ENCODE peak calls at places on chromosome 10, in eight cellular contexts. T is aorta, X is adrenal gland, Z is tibial artery, G is GM12878, J is fibroblast of lung, U is endothelial cell of umbilical vein, Q is mucosa of descending colon. H is an unnamed sample. For H3K4me1, the result is how much of the 10 kb centered on the place peaks cover.

GRCh38 chr10:62025901-62026879 is 124.7 kb downstream of the ARID5B start:
- DNase-seq in Q (no peak), G (no peak), Z (no peak), U (no peak), X (no peak), J (no peak), T (no peak), H (no peak)

GRCh38 chr10:13844651-13845050 is 257.9 kb downstream of the PRPF18 start:
- DNase-seq in T (no peak), U (peak), Q (no peak), Z (no peak), G (no peak), X (no peak), J (no peak), H (no peak)

GRCh38 chr10:34581871-34582532 is 233.1 kb downstream of the PARD3 start:
- DNase-seq in U (peak), G (no peak), J (peak), X (no peak), T (no peak), Z (no peak), Q (no peak), H (no peak)

GRCh38 chr10:42594246-42594650 is 44.1 kb downstream of the ZNF33B start:
- DNase-seq in U (no peak), Q (no peak), T (no peak), G (no peak), Z (no peak), X (no peak), J (peak), H (no peak)

GRCh38 chr10:24363070-24363469 is 154.1 kb downstream of the KIAA1217 start:
- DNase-seq in T (no peak), G (no peak), J (peak), U (no peak), Q (no peak), X (no peak), Z (no peak), H (peak)

GRCh38 chr10:128077155-128077875 is 48.9 kb downstream of the MKI67 start:
- DNase-seq in U (no peak), J (no peak), G (no peak), Q (no peak), X (no peak), T (peak), Z (no peak), H (no peak)

GRCh38 chr10:128545216-128545615 is 419.0 kb upstream of the MKI67 start:
- DNase-seq in T (no peak), G (no peak), J (no peak), Q (no peak), U (no peak), Z (no peak), X (no peak), H (no peak)

GRCh38 chr10:46558411-46559185 is 2.1 kb upstream of the GPRIN2 start:
- DNase-seq in Z (peak), Q (no peak), J (no peak), X (no peak), T (peak), G (no peak), U (no peak), H (peak)

GRCh38 chr10:99387541-99387940 is 42.9 kb downstream of the GOT1 start:
- DNase-seq in X (no peak), G (no peak), U (no peak), Z (no peak), T (no peak), Q (no peak), J (no peak), H (no peak)

GRCh38 chr10:105952153-105952552 is 1212.4 kb downstream of the SORCS1 start:
- DNase-seq in X (no peak), J (peak), Q (no peak), Z (no peak), T (no peak), U (no peak), G (peak), H (no peak)

GRCh38 chr10:61628875-61629513 is 33.7 kb upstream of the CABCOCO1 start:
- DNase-seq in U (peak), X (no peak), J (peak), Q (no peak), Z (no peak), T (no peak), G (no peak), H (peak)

GRCh38 chr10:120873741-120874140 is 22.6 kb downstream of the WDR11 start:
- DNase-seq in Z (no peak), U (no peak), G (no peak), X (no peak), Q (no peak), J (no peak), T (no peak), H (no peak)

GRCh38 chr10:11443468-11444147 is 167.8 kb downstream of the USP6NL start:
- DNase-seq in Q (no peak), Z (no peak), U (no peak), J (no peak), X (no peak), G (no peak), T (no peak), H (no peak)

GRCh38 chr10:84522612-84523462 is 194.4 kb downstream of the CCSER2 start:
- DNase-seq in G (no peak), Q (no peak), T (no peak), Z (no peak), J (no peak), U (peak), X (no peak), H (no peak)

GRCh38 chr10:25398680-25399079 is 223.9 kb downstream of the GPR158 start:
- DNase-seq in Z (no peak), J (no peak), T (no peak), U (no peak), G (no peak), X (no peak), Q (no peak), H (no peak)

GRCh38 chr10:16999665-17000451 is 129.8 kb downstream of the CUBN start:
- DNase-seq in J (peak), Z (peak), G (no peak), U (no peak), X (no peak), T (no peak), Q (no peak), H (no peak)

GRCh38 chr10:121454776-121455175 is 143.5 kb downstream of the FGFR2 start:
- DNase-seq in X (no peak), J (no peak), Q (no peak), U (no peak), T (no peak), G (no peak), Z (no peak), H (no peak)

GRCh38 chr10:32963102-32963501 is 5.1 kb upstream of the ITGB1 start:
- DNase-seq in X (no peak), Q (no peak), U (peak), J (peak), G (no peak), Z (no peak), T (no peak), H (no peak)

GRCh38 chr10:96724621-96725020 is 4.3 kb upstream of the PIK3AP1 start:
- DNase-seq in X (no peak), Q (no peak), T (no peak), J (no peak), G (no peak), U (no peak), Z (no peak), H (no peak)

GRCh38 chr10:46198516-46198915 is 88.3 kb upstream of the ANTXRL start:
- DNase-seq in T (no peak), Q (no peak), G (no peak), Z (no peak), X (no peak), U (no peak), J (no peak), H (no peak)

GRCh38 chr10:22321831-22322662 is 1.1 kb downstream of the BMI1 start:
- DNase-seq in J (no peak), U (peak), X (peak), Q (peak), T (peak), Z (peak), G (no peak), H (peak)

GRCh38 chr10:78802406-78802805 is 266.4 kb upstream of the ZMIZ1 start:
- DNase-seq in Z (no peak), G (no peak), U (no peak), Q (no peak), X (no peak), J (peak), T (no peak), H (no peak)

GRCh38 chr10:70286616-70287015 is 2.8 kb upstream of the NPFFR1 start:
- DNase-seq in U (no peak), J (no peak), Q (no peak), X (peak), T (no peak), Z (no peak), G (no peak), H (no peak)

GRCh38 chr10:5560142-5560843 is 35.5 kb downstream of the CALML3 start:
- DNase-seq in T (no peak), Q (no peak), X (no peak), Z (peak), U (peak), G (no peak), J (no peak), H (no peak)
- H3K4me1 ChIP-seq in T (under half), Q (under half), X (under half), Z (half or more), U (under half), G (under half), J (under half), H (under half)

GRCh38 chr10:102657451-102657850 is 13.2 kb downstream of the TRIM8 start:
- DNase-seq in Q (peak), T (no peak), U (no peak), Z (no peak), G (no peak), J (no peak), X (no peak), H (no peak)
- H3K4me1 ChIP-seq in Q (under half), T (under half), U (under half), Z (half or more), G (under half), J (under half), X (under half), H (under half)

GRCh38 chr10:2202401-2202800 is 465.1 kb upstream of the ADARB2 start:
- DNase-seq in G (no peak), Q (no peak), X (no peak), Z (no peak), T (no peak), J (no peak), U (no peak), H (no peak)

GRCh38 chr10:2196272-2196671 is 458.9 kb upstream of the ADARB2 start:
- DNase-seq in Q (no peak), U (no peak), J (no peak), G (no peak), X (no peak), Z (no peak), T (no peak), H (no peak)

GRCh38 chr10:2197663-2198062 is 460.3 kb upstream of the ADARB2 start:
- DNase-seq in G (no peak), Q (no peak), J (no peak), U (no peak), Z (no peak), X (no peak), T (no peak), H (no peak)

GRCh38 chr10:2205406-2205805 is 468.1 kb upstream of the ADARB2 start:
- DNase-seq in Q (no peak), X (no peak), Z (no peak), T (no peak), U (no peak), J (no peak), G (no peak), H (no peak)

DNA sequence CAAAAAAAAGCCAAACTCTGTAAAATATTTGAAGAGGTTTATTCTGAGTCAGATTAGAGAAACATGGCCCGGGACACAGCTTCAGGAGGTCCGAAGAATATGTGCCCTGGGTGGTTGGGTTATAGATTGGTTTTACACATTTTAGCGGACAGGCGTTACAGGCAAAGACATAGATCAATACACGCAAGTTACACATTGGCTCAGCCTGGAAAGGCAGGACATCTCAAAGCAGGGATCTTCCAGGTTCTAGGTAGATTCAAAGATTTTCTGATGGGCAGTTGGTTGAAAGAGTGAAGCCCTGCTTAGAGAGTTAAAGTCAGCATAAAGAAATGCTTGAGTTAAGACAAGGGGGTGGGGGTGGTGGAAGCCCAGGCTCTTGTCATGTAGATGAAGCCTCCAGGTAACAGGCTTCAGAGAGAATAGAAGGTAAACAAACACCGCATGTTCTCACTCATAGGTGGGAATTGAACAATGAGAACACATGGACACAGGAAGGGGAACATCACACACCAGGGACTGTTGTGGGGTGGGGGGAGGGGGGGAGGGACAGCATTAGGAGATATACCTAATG is 464.3 kb upstream of the ADARB2 start:
- DNase-seq in J (no peak), U (no peak), Q (no peak), X (no peak), Z (no peak), G (no peak), T (no peak), H (no peak)
- H3K4me1 ChIP-seq in J (under half), U (under half), Q (under half), X (under half), Z (under half), G (under half), T (under half), H (under half)

GRCh38 chr10:57960406-57960805 is 307.3 kb downstream of the IPMK start:
- DNase-seq in U (no peak), G (no peak), Z (no peak), T (no peak), Q (no peak), X (no peak), J (no peak), H (no peak)

GRCh38 chr10:57961487-57961886 is 306.2 kb downstream of the IPMK start:
- DNase-seq in X (no peak), G (no peak), T (no peak), Q (no peak), Z (no peak), U (no peak), J (no peak), H (no peak)

GRCh38 chr10:57959318-57960003 is 308.2 kb downstream of the IPMK start:
- DNase-seq in G (no peak), T (no peak), Q (no peak), Z (no peak), X (peak), J (no peak), U (no peak), H (no peak)

GRCh38 chr10:57964371-57964770 is 303.3 kb downstream of the IPMK start:
- DNase-seq in Q (no peak), U (no peak), G (no peak), J (no peak), T (no peak), X (peak), Z (no peak), H (peak)

DNA sequence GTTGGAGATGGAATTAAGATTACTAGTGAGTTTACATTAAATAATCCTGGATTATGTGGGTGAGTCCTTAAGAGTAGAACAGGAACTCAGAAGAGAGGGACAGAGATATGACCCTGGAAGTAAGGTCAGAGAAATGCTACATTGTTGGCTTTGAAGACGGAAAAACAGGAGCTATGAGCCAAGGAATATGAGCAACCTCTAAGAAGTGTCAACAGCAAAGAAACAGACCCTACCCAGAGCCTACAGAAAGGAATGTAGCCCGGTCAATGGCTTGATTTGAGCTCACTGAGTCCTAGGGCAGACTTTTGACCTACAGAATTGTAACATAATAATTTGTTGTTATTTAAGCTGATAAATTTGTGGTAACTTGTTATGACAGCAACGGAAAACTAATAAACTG is 304.9 kb downstream of the IPMK start:
- DNase-seq in U (no peak), T (no peak), Q (no peak), Z (no peak), G (no peak), J (no peak), X (no peak), H (no peak)
- H3K4me1 ChIP-seq in U (under half), T (under half), Q (under half), Z (under half), G (under half), J (under half), X (under half), H (under half)

DNA sequence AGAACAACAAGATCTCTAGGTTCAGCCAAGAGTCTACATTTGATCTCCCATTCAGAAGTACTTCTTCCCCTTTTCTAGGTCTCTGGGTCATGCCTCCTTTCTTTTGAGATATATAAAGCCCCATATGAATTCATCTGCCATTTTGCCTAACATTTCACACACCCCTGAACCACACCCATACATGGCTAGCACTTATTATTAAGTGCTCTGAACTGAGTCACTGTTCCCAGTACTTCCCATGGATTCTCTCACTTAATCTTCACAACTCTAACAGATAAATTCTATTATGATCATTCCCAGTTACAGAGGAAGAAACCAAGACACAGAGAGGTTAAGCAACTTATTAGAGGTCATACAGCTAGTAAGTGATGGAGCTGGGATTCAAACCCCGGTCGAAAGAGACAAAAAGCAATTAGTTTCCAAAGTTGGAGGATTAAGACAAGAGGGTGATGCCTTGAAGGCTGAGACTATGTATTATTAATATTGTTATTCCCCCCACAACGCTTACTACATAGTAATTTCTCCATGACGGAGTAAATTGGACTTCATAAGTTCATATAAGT is 17.2 kb downstream of the MYOF start:
- DNase-seq in G (no peak), Q (no peak), T (no peak), U (peak), J (peak), Z (no peak), X (no peak), H (no peak)
- H3K4me1 ChIP-seq in G (under half), Q (under half), T (under half), U (half or more), J (half or more), Z (half or more), X (under half), H (half or more)

DNA sequence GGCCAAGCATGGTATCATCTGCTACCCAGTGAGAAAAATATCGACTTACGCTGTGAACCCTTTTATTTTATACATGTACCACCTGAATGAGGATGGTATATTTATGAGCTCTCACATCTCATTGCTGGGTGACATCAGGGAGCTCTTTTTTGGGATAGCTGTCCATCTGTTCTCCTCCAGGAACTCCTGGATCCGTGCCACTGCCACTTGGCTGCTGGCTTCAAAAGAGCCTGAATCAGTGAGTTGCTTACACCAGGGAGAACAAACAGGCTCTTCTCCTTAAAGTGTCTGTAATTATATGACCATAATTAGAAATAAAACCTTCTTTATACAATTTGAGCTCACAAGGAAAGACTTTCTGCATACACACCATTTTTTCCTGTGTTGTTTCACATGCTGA is 106.2 kb downstream of the KAT6B start:
- DNase-seq in J (no peak), X (peak), Z (peak), Q (peak), G (no peak), U (no peak), T (peak), H (no peak)
- H3K4me1 ChIP-seq in J (under half), X (under half), Z (under half), Q (under half), G (under half), U (under half), T (under half), H (under half)

GRCh38 chr10:125155101-125155500 is 5.3 kb downstream of the CTBP2 start:
- DNase-seq in Z (no peak), Q (no peak), T (peak), U (peak), X (no peak), J (no peak), G (no peak), H (no peak)
- H3K4me1 ChIP-seq in Z (half or more), Q (half or more), T (under half), U (half or more), X (under half), J (under half), G (under half), H (under half)

DNA sequence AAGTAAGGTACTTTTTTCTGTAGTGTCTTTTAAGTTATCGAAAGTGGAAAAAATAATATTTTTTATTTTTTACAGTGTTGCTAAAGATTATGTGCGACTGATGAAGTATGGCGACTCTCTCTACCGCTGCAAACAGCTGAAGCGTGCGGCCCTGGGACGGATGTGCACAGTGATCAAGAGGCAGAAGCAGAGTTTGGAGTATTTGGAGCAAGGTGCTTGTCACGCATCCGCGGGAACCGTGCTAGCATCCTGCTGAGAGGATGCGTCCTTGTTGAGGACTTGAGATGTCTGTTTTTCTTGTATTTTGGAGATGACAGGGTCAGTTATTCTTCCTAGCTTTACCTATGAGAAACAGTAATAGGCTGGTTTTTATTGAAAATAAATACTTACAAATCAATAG is 7.8 kb downstream of the GTPBP4 start:
- DNase-seq in Q (no peak), T (no peak), U (no peak), J (no peak), Z (no peak), X (no peak), G (no peak), H (no peak)
- H3K4me1 ChIP-seq in Q (under half), T (under half), U (under half), J (under half), Z (under half), X (under half), G (under half), H (under half)

GRCh38 chr10:9294132-9294663 is 1239.7 kb downstream of the GATA3 start:
- DNase-seq in X (no peak), Q (no peak), Z (no peak), G (no peak), J (no peak), U (no peak), T (no peak), H (no peak)
- H3K4me1 ChIP-seq in X (under half), Q (under half), Z (under half), G (under half), J (under half), U (under half), T (under half), H (under half)

GRCh38 chr10:28544058-28544457 is 11.1 kb downstream of the WAC start:
- DNase-seq in Q (no peak), X (no peak), T (no peak), U (no peak), J (no peak), Z (no peak), G (no peak), H (no peak)

GRCh38 chr10:28540145-28540544 is 7.2 kb downstream of the WAC start:
- DNase-seq in U (no peak), Q (no peak), G (no peak), T (no peak), Z (no peak), J (no peak), X (no peak), H (no peak)

GRCh38 chr10:28542728-28543127 is 9.8 kb downstream of the WAC start:
- DNase-seq in G (no peak), U (no peak), X (no peak), Q (no peak), Z (no peak), T (no peak), J (no peak), H (no peak)

GRCh38 chr10:28545967-28546644 is 13.2 kb downstream of the WAC start:
- DNase-seq in G (no peak), Q (no peak), J (no peak), X (no peak), U (no peak), T (no peak), Z (no peak), H (no peak)

GRCh38 chr10:28541695-28542365 is 8.9 kb downstream of the WAC start:
- DNase-seq in Q (no peak), X (no peak), J (no peak), U (no peak), G (no peak), Z (no peak), T (no peak), H (no peak)
- H3K4me1 ChIP-seq in Q (under half), X (under half), J (under half), U (under half), G (under half), Z (under half), T (under half), H (under half)